ENCODE peak calls at places on chromosomes 6 and 20, in seven cellular contexts. I is GM10248, L is bronchial epithelial cell, W is body of pancreas, U is fibroblast of lung, R is AG04450, X is heart right ventricle. F is an unnamed sample.

GRCh38 chr6:33008944-33009861 is at the start of gene HLA-DOA:
- DNase-seq in I (peak; percentile 97), L (no peak), W (no peak), U (peak; percentile 11), R (no peak), X (peak; percentile 30), F (no peak)

GRCh38 chr6:156827382-156827781 is 50.2 kb downstream of the ARID1B start:
- DNase-seq in I (no peak), L (no peak), W (no peak), U (no peak), R (no peak), X (no peak), F (no peak)

GRCh38 chr6:14478396-14479225 is 361.0 kb downstream of the CD83 start:
- DNase-seq in I (no peak), L (no peak), W (no peak), U (no peak), R (no peak), X (no peak), F (peak; percentile 37)

GRCh38 chr6:1636971-1637871 is 27.5 kb downstream of the FOXC1 start:
- DNase-seq in I (no peak), L (peak; percentile 80), W (no peak), U (peak; percentile 56), R (no peak), X (no peak), F (no peak)

GRCh38 chr6:75397806-75398465 is 95.7 kb downstream of the FILIP1 start:
- DNase-seq in I (no peak), L (peak; percentile 17), W (no peak), U (peak; percentile 43), R (no peak), X (no peak), F (no peak)

GRCh38 chr20:3716195-3716834 is 3.9 kb upstream of the SIGLEC1 start:
- DNase-seq in I (peak; percentile 57), L (peak; percentile 26), W (no peak), U (peak; percentile 34), R (no peak), X (peak; percentile 46), F (no peak)

GRCh38 chr6:31576897-31577341 is 1.6 kb downstream of the TNF start:
- DNase-seq in I (no peak), L (no peak), W (no peak), U (no peak), R (no peak), X (no peak), F (no peak)

GRCh38 chr6:3603443-3604130 is 146.7 kb upstream of the SLC22A23 start:
- DNase-seq in I (no peak), L (peak; percentile 39), W (no peak), U (no peak), R (no peak), X (no peak), F (no peak)

GRCh38 chr6:94127716-94128115 is 708.4 kb upstream of the EPHA7 start:
- DNase-seq in I (no peak), L (no peak), W (no peak), U (no peak), R (no peak), X (no peak), F (no peak)

GRCh38 chr6:139334791-139335446 is 39.5 kb downstream of the CITED2 start:
- DNase-seq in I (no peak), L (peak; percentile 94), W (no peak), U (peak; percentile 97), R (peak; percentile 71), X (peak; percentile 38), F (no peak)

GRCh38 chr6:161141173-161141572 is 132.7 kb downstream of the AGPAT4 start:
- DNase-seq in I (no peak), L (no peak), W (no peak), U (peak; percentile 12), R (no peak), X (no peak), F (no peak)

GRCh38 chr6:161138545-161139303 is 135.1 kb downstream of the AGPAT4 start:
- DNase-seq in I (no peak), L (no peak), W (no peak), U (no peak), R (no peak), X (no peak), F (no peak)

GRCh38 chr6:161140554-161140875 is 133.3 kb downstream of the AGPAT4 start:
- DNase-seq in I (no peak), L (no peak), W (no peak), U (no peak), R (no peak), X (no peak), F (no peak)

GRCh38 chr6:161139304-161139765 is 134.5 kb downstream of the AGPAT4 start:
- DNase-seq in I (no peak), L (no peak), W (no peak), U (no peak), R (no peak), X (no peak), F (no peak)

DNA sequence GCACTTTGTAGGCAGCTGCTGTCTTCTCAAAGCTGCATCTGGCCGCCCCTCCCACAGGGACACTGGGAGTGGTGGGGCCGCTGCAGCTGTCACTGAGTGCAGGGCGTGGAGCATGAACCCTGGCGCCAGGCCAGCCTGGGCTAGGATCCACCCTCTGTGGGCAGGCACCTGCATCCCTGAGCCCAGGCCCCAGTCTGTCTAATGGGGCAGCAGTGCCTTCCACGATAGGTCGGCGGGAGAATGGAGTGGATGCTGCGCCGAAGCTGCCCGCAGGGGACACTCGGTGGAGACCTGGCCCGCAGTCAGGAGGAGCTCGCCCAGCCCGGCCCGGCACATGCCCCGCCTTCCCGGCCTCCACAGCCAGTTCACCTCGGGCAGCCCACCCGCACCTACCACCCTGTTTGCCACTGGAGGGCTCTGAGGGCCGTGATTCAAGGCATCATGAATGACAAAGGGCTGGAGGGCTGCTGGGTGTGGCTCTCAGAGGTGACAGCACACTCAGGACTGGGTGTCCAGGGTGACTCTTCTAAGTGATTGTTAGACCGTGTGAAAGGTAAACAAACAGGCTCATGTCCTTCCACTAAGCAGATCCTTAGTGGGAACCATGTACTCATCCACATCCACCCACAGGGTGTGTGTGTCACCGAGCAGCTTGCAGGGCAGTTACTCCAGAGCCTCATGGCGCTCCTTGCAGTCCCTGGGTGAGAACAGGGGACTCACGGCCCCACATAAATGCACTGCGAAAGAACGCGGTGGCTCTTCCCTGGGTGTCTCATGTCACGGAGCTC is 133.9 kb downstream of the AGPAT4 start:
- DNase-seq in I (no peak), L (peak; percentile 28), W (no peak), U (peak; percentile 21), R (no peak), X (no peak), F (no peak)
- TF ChIP-seq CTCF in I (peak; percentile 35), L (no peak), W (no peak), U (no peak), R (no peak), X (no peak), F (no peak)

GRCh38 chr20:22861990-22862389 is 173.1 kb upstream of the SSTR4 start:
- DNase-seq in I (no peak), L (peak; percentile 22), W (no peak), U (no peak), R (no peak), X (peak; percentile 68), F (no peak)

GRCh38 chr20:22863881-22864280 is 171.2 kb upstream of the SSTR4 start:
- DNase-seq in I (no peak), L (no peak), W (no peak), U (no peak), R (no peak), X (no peak), F (no peak)

GRCh38 chr20:22866757-22867425 is 168.2 kb upstream of the SSTR4 start:
- DNase-seq in I (no peak), L (peak; percentile 13), W (no peak), U (no peak), R (no peak), X (no peak), F (no peak)

GRCh38 chr20:22862645-22863230 is 172.4 kb upstream of the SSTR4 start:
- DNase-seq in I (no peak), L (no peak), W (no peak), U (no peak), R (no peak), X (peak; percentile 64), F (no peak)

DNA sequence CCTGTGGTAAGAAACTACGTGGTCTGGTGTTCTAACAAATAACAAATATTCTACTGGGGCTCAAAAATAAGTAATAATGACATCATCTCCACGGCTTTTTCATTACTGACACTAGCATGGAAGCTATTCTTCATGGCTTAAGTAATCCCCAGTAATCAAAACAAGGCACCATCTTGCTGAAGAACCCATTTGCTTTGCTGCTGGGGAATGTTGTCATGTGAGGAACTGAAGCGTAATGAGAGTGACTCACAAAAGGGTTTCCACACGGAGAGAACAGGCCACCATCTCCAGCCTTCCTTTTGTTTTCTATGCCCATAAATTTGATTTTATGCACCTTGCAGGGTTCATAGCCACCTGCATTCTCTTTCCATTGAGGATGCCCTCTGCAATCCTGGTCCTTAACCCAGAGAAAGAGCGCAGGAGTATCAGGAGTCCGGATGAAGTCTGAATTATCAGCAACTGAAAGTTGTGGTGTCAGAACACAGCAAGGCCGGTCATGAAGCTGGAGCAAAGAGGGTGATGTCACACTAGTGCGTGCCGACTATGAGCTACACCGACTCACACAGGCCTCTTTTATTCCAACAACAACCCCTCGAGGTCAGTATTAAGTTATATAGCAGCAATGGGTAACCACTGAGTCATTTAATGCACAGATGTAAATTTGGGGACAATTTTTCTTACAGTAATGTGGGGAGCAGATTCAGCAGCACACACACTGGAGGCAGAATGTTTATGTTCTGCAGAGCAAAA is 173.7 kb upstream of the SSTR4 start:
- DNase-seq in I (no peak), L (peak; percentile 47), W (no peak), U (no peak), R (no peak), X (no peak), F (no peak)
- TF ChIP-seq CTCF in I (no peak), L (no peak), W (no peak), U (no peak), R (no peak), X (no peak), F (no peak)

DNA sequence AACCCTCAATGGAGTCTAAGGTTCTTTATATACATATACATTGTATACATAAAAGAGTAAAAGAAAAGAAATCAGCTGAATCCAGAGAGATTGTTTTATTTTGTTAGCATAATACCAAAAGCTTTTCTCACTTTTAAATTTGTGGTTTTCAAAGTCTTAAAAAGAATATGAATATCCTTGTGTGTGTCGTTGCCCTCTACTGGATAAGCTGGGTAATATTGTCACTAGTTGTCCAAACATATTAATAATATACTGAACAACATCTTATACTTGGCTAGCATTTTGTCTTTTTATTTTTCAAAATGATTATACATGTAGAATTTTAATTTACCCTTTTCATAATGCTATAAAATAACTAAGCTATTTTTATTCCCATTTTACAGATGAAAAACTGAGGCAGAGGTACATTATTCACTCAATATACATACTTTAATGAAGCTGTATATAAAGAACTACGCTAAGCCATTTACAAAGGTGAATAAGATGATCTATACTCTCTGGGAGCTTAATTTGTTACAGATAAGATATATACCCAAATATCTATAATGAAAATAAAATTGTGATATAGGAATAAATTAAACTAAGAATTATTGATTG is 531.7 kb downstream of the TFAP2B start:
- DNase-seq in I (peak; percentile 11), L (peak; percentile 31), W (no peak), U (no peak), R (no peak), X (no peak), F (no peak)
- TF ChIP-seq CTCF in I (peak; percentile 31), L (peak; percentile 28), W (peak; percentile 32), U (peak; percentile 9), R (no peak), X (no peak), F (no peak)

DNA sequence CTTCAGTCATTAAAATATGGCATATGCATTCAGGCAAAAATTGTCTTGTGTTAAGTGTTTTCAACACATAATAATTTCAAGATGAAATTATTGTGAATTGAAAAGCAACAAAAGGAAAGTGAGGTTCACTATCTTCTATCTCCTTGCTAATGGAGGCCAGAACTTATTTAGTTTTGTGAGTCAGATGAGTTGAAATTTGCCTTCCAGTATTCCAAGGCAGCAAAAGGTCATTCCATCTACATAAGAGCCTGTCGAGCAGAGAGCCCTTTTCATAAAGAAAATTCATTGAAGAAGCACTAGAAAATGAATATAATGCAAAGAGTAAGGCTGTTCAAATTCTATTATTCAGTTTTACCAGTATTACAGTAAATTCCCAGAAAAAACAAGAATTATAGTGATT is 274.3 kb downstream of the PLCB1 start:
- DNase-seq in I (no peak), L (no peak), W (no peak), U (no peak), R (no peak), X (no peak), F (no peak)
- TF ChIP-seq CTCF in I (no peak), L (no peak), W (no peak), U (no peak), R (no peak), X (no peak), F (no peak)